ENCODE peak calls at places on chromosomes 13 and 19, in nine cellular contexts. N, C, E, F, O, I, A, X and Q are unnamed samples.

GRCh38 chr19:53947624-53948023 is 15.1 kb upstream of the CACNG8 start:
- DNase-seq in A (no peak), N (no peak), E (no peak), C (no peak), F (no peak), X (no peak), I (peak), O (no peak), Q (no peak)

GRCh38 chr13:26132756-26133155 is 80.9 kb upstream of the SHISA2 start:
- DNase-seq in N (no peak), F (no peak), O (no peak), X (no peak), C (peak), A (no peak), E (no peak), I (peak), Q (no peak)

GRCh38 chr19:51644636-51645271 is 1.9 kb downstream of the SIGLEC14 start:
- DNase-seq in F (no peak), X (no peak), N (no peak), A (no peak), E (no peak), I (no peak), O (no peak), C (no peak), Q (no peak)

GRCh38 chr19:47806435-47806834 is 2.1 kb upstream of the TPRX1 start:
- DNase-seq in E (no peak), N (no peak), A (no peak), O (no peak), F (no peak), I (no peak), C (no peak), X (no peak), Q (no peak)

GRCh38 chr13:43303040-43303729 is 279.8 kb downstream of the DNAJC15 start:
- DNase-seq in I (peak), X (peak), F (no peak), N (no peak), C (peak), A (peak), O (no peak), E (no peak), Q (peak)

GRCh38 chr13:79988573-79988972 is 352.4 kb downstream of the SPRY2 start:
- DNase-seq in F (no peak), C (peak), N (no peak), X (no peak), E (peak), A (no peak), O (no peak), I (peak), Q (no peak)

GRCh38 chr13:58583961-58584360 is 952.4 kb downstream of the PCDH17 start:
- DNase-seq in F (no peak), A (no peak), N (no peak), C (no peak), I (no peak), X (no peak), O (no peak), E (no peak), Q (no peak)

GRCh38 chr19:42473686-42474085 is 30.9 kb upstream of the CXCL17 start:
- DNase-seq in I (no peak), E (no peak), A (no peak), O (no peak), N (no peak), X (no peak), C (no peak), F (no peak), Q (no peak)

GRCh38 chr13:38954844-38955243 is 35.8 kb downstream of the STOML3 start:
- DNase-seq in C (no peak), E (no peak), N (no peak), X (no peak), A (no peak), I (no peak), O (no peak), F (no peak), Q (no peak)

GRCh38 chr19:47157455-47158321 is 27.1 kb downstream of the SAE1 start:
- DNase-seq in A (peak), X (peak), O (peak), I (peak), C (peak), N (peak), F (no peak), E (no peak), Q (peak)

GRCh38 chr13:93425411-93425810 is 198.8 kb downstream of the GPC6 start:
- DNase-seq in E (no peak), I (no peak), F (no peak), A (no peak), C (no peak), O (peak), X (no peak), N (no peak), Q (no peak)

GRCh38 chr13:51619614-51620013 is 35.4 kb downstream of the WDFY2 start:
- DNase-seq in F (no peak), E (peak), N (no peak), C (peak), A (no peak), X (no peak), I (peak), O (no peak), Q (peak)

GRCh38 chr19:46115396-46116109 is 8.9 kb downstream of the IGFL3 start:
- DNase-seq in N (no peak), E (peak), C (peak), A (no peak), F (no peak), X (no peak), O (no peak), I (peak), Q (peak)

GRCh38 chr19:16936901-16937300 is 48.1 kb downstream of the F2RL3 start:
- DNase-seq in X (no peak), I (no peak), A (no peak), N (no peak), F (no peak), O (no peak), E (no peak), C (no peak), Q (no peak)

GRCh38 chr13:59422646-59423045 is 741.1 kb downstream of the DIAPH3 start:
- DNase-seq in O (no peak), I (no peak), A (no peak), E (no peak), N (no peak), C (peak), X (no peak), F (no peak), Q (no peak)

GRCh38 chr13:44734204-44734707 is 158.1 kb upstream of the TSC22D1 start:
- DNase-seq in F (no peak), I (peak), C (peak), N (no peak), O (no peak), X (no peak), E (no peak), A (peak), Q (no peak)

GRCh38 chr13:28376604-28377003 is 118.3 kb downstream of the FLT1 start:
- DNase-seq in E (no peak), A (no peak), F (no peak), X (no peak), N (no peak), I (no peak), C (no peak), O (no peak), Q (no peak)
- TF ChIP-seq CTCF in E (no peak), A (peak), F (no peak), X (peak), N (no peak), I (no peak), C (no peak), O (no peak), Q (no peak)

GRCh38 chr19:12789904-12790619 is 1.2 kb upstream of the JUNB start:
- DNase-seq in I (peak), F (no peak), E (peak), A (peak), C (peak), O (peak), N (peak), X (peak), Q (peak)
- H3K4me3 ChIP-seq in I (peak), F (peak), E (peak), A (peak), C (peak), O (peak), N (peak), X (peak), Q (peak)

GRCh38 chr13:97913206-97913605 is 40.3 kb upstream of the IPO5 start:
- DNase-seq in N (no peak), X (no peak), E (no peak), O (no peak), A (no peak), F (no peak), I (peak), C (peak), Q (no peak)

GRCh38 chr13:97914537-97914936 is 38.9 kb upstream of the IPO5 start:
- DNase-seq in F (no peak), A (no peak), N (no peak), O (no peak), E (no peak), I (peak), X (no peak), C (peak), Q (no peak)

GRCh38 chr13:97912139-97912535 is 41.3 kb upstream of the IPO5 start:
- DNase-seq in E (no peak), C (no peak), A (no peak), F (no peak), O (no peak), N (no peak), X (no peak), I (no peak), Q (no peak)

DNA sequence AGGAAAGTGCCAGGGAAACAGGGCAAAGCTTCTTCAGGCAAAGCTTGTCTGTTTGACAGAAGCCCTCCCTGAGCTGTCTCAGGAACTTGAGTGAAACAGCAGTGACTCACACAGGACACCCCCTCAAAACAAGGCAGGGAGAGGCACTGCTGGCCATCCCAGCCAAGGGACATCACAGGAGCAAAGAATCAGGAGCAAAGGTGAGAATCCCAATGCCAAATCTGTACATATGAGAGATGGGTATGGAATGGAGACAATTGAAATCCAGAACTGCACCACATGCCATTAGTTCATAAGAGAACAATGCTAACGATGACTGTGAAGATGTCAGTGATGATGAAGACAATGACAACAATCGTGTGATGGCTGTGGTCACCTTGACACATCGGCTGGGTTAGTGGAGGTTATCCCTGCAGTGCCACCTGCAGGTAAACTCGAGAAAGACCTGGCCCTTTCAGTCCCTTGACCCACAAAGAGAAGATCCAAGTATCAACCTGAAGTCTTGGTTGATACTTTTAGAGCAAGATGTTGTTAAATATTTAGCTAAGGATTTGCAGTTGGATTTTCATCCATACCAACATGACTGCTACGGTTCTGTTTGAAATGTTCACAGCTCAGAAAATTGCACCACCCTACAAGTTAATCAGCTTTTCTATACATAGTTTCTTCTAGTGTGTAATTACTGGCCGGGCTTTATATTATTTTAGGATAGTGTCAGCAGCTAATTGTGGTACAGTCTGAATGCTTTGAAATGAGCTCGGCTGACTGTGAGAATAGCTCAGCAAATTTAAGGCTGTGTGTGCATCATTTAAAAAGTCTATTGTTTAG is 42.0 kb upstream of the IPO5 start:
- DNase-seq in N (no peak), F (peak), O (no peak), A (no peak), C (peak), X (no peak), I (peak), E (no peak), Q (no peak)
- TF ChIP-seq CTCF in N (peak), F (peak), O (no peak), A (peak), C (peak), X (peak), I (peak), E (peak), Q (peak)

GRCh38 chr13:113448885-113449692 is 4.2 kb downstream of the ADPRHL1 start:
- DNase-seq in N (peak), E (no peak), C (no peak), X (no peak), O (peak), A (no peak), F (peak), I (peak), Q (no peak)

GRCh38 chr13:113451951-113452421 is 1.3 kb downstream of the ADPRHL1 start:
- DNase-seq in N (no peak), F (no peak), A (peak), X (no peak), E (no peak), O (no peak), I (no peak), C (no peak), Q (no peak)

GRCh38 chr13:113448545-113448884 is 4.8 kb downstream of the ADPRHL1 start:
- DNase-seq in C (no peak), I (no peak), A (peak), X (no peak), F (no peak), O (no peak), N (no peak), E (no peak), Q (no peak)

GRCh38 chr13:113447596-113447995 is 5.7 kb downstream of the ADPRHL1 start:
- DNase-seq in A (no peak), X (no peak), E (no peak), C (no peak), N (no peak), F (no peak), O (no peak), I (no peak), Q (no peak)

DNA sequence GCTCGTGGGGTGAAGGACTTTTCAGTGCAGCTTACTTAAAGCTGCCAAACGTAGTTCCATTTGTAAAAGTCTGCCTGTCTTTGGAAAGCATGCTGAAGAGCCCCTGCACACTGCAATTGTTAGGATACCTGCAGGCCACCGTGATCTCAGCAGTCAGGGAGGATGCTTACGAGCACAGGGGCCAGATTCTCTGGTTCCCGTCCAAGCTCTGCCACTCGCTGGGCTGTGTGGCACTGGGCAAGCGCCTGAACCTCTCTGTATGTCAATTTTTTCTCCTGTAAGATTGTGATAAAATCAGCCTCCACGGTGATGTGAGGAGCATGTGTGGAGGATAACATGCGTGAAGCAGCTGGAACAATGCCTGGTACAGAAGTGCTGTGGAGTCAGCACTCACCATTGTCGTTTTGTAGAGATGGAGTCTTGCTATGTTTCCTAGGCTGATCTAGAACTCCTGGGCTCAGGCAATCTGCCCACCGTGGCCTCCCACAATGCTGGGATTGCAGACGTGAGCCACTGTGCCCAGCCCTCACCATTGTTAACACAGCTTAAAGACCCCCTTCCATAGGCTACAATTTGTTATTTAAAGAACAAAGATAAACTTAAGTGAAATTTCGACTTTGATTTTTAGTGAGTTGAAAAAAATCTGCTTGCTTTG is 3.5 kb downstream of the ADPRHL1 start:
- DNase-seq in O (no peak), I (no peak), E (no peak), C (no peak), A (no peak), X (no peak), F (no peak), N (no peak), Q (peak)
- H3K4me3 ChIP-seq in O (peak), I (peak), E (no peak), C (no peak), A (peak), X (no peak), F (peak), N (peak), Q (no peak)

DNA sequence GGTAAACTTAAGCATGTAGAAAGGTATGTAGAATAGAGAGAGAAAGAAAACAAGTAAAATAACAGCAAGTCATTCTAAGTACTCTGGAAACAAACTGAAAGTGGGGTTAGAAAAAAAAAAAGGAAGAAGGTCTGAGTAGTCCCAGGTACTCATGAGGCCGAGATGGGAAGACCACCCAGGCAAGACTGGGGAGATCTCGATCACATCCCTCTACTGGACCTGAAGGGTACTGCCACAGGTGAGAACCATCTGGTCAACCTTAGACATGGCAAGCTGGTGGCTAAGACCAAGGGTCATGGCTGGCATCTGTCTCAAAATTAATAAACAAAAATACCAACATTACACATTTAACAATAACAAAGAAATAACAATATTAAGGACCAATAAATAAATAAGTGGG is 36.3 kb upstream of the ZNF724 start:
- DNase-seq in F (no peak), X (no peak), I (no peak), N (no peak), C (no peak), A (no peak), O (no peak), E (no peak), Q (no peak)
- TF ChIP-seq CTCF in F (peak), X (peak), I (peak), N (no peak), C (no peak), A (no peak), O (no peak), E (peak), Q (peak)

DNA sequence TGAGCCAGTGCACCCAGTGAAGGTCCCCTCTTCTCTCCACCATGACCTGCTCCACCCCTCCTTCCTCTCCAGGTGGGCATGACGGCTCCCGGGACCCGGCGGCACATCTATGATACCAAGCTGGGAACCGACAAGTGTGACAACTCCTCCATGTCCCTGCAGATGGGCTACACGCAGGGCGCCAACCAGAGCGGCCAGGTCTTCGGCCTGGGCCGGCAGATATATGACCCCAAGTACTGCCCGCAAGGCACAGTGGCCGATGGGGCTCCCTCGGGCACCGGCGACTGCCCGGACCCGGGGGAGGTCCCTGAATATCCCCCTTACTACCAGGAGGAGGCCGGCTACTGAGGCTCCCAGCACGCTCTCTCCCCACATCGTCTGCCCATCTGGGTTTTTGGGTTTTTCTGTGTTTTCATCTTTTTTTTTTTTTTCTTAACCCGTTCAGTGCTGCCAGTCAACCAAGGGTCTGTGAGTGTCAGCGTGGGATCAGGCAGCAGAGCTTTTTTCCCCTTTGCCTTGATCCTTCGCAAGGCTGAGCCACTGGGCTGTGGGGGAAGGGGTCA is 2.3 kb upstream of the ABCA7 start:
- DNase-seq in I (no peak), E (no peak), A (no peak), O (no peak), F (no peak), N (no peak), X (no peak), C (no peak), Q (no peak)
- H3K4me3 ChIP-seq in I (no peak), E (no peak), A (no peak), O (no peak), F (no peak), N (no peak), X (no peak), C (no peak), Q (no peak)

DNA sequence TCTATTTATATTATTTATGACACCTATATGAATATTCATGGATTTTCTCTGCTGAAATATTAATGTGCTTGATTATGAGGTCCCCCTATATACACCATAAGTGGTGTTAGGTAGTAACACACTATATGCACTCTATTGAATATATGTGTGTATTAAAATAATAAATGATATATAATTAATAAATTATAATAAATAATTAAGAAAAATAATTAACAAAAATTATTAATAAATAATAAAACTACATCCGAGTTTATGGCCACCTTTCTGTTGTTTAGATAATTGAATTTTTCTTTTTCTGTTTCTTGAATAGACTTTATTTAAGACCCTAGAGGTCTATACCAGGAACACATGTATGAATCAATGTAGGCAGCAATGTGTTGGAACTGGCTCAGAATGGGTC is 20.9 kb upstream of the ARHGEF18 start:
- DNase-seq in X (no peak), I (no peak), E (no peak), A (no peak), N (no peak), F (no peak), O (no peak), C (no peak), Q (no peak)
- TF ChIP-seq CTCF in X (no peak), I (no peak), E (no peak), A (no peak), N (no peak), F (no peak), O (no peak), C (no peak), Q (no peak)

DNA sequence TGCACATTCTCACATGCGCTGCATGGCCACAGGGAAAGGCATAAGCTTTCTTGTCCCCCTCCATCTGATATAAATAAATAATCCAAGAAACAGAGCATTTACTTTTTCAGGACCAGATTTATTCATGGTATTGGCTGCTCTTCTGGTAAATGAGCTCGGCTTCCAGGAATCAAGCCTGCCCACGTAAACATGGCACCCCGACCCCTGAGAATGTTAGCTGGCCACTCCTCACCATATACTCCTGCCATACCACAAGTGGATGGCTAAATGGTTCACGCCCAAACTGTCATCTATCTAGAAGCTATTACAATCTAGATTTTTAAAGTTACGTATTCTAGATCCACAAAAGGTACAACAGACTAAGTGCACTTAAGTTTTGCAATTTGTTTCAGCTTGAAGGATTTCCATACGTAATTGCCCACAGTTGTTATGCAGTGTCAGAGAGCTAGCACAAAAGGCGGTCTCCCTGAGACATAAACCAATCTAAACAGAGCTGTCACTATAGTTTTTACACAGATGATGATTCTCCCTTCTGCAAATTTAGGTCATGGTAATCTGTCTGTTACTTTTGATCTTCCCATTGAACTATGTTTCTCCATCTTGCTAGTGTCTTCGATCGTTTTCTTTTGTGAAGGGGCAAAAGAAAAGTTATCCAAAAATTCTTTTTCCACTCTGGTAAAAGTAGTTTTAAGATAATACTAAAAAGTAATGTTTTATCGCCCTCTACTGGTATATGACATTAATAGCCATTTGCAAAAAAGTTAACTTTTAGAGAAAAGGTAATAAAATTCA is 16.2 kb upstream of the FOXO1 start:
- DNase-seq in N (no peak), X (no peak), I (peak), C (peak), E (no peak), A (no peak), F (no peak), O (no peak), Q (no peak)
- H3K4me3 ChIP-seq in N (no peak), X (no peak), I (no peak), C (no peak), E (no peak), A (no peak), F (no peak), O (no peak), Q (no peak)